ENCODE peak calls at places on chromosomes 4 and X, in nine cellular contexts. V, N, O, S, Z, B, H, F and W are unnamed samples.
A peak's percentile ranks its signal among the peaks of the same experiment; 100 is the strongest.

GRCh38 chrX:135520553-135521404 is at the start of gene INTS6L:
- DNase-seq in V (peak; percentile 93), N (peak; percentile 97), O (peak; percentile 90), S (peak; percentile 75), Z (peak; percentile 92), B (peak; percentile 91), H (peak; percentile 82), F (peak; percentile 93), W (peak; percentile 96)

GRCh38 chr4:174505012-174505411 is 17.3 kb downstream of the HPGD start:
- DNase-seq in V (no peak), N (no peak), O (no peak), S (no peak), Z (no peak), B (no peak), H (no peak), F (no peak), W (no peak)

GRCh38 chrX:45758319-45758718 is 557.6 kb upstream of the DIPK2B start:
- DNase-seq in V (no peak), N (peak; percentile 93), O (peak; percentile 92), S (no peak), Z (no peak), B (no peak), H (peak; percentile 74), F (no peak), W (peak; percentile 69)

GRCh38 chr4:153072661-153073060 is 131.6 kb upstream of the TRIM2 start:
- DNase-seq in V (no peak), N (no peak), O (no peak), S (no peak), Z (no peak), B (no peak), H (no peak), F (no peak), W (no peak)

GRCh38 chr4:108010167-108010566 is 20.5 kb downstream of the HADH start:
- DNase-seq in V (no peak), N (no peak), O (peak; percentile 94), S (no peak), Z (no peak), B (no peak), H (no peak), F (no peak), W (no peak)

GRCh38 chrX:44918722-44919121 is 45.7 kb downstream of the KDM6A start:
- DNase-seq in V (no peak), N (no peak), O (no peak), S (no peak), Z (no peak), B (no peak), H (no peak), F (no peak), W (no peak)

GRCh38 chr4:5824635-5825034 is 68.3 kb downstream of the CRMP1 start:
- DNase-seq in V (no peak), N (peak; percentile 58), O (peak; percentile 50), S (no peak), Z (peak; percentile 65), B (no peak), H (peak; percentile 5), F (peak; percentile 27), W (no peak)

GRCh38 chrX:63430026-63430425 is 78.9 kb upstream of the SPIN4 start:
- DNase-seq in V (no peak), N (peak; percentile 0), O (no peak), S (no peak), Z (no peak), B (no peak), H (no peak), F (no peak), W (no peak)

GRCh38 chrX:68292471-68292870 is 140.8 kb downstream of the OPHN1 start:
- DNase-seq in V (no peak), N (no peak), O (peak; percentile 25), S (no peak), Z (peak; percentile 43), B (no peak), H (no peak), F (no peak), W (no peak)